ENCODE peak calls at places on chromosomes 4 and X, in seven cellular contexts. R is HS-27A, Q is neural progenitor cell, N is EH, K is fibroblast of mammary gland, Z is K562, M is body of pancreas. W is an unnamed sample.

GRCh38 chrX:39398973-39399268 is 597.7 kb downstream of the MID1IP1 start:
- DNase-seq in R (no peak), Q (no peak), N (no peak), K (no peak), Z (no peak), M (peak), W (no peak)

GRCh38 chrX:136629084-136629750 is 18.7 kb upstream of the CD40LG start:
- DNase-seq in R (no peak), Q (no peak), N (no peak), K (no peak), Z (no peak), M (no peak), W (no peak)

GRCh38 chr4:121129606-121130346 is 34.3 kb downstream of the TNIP3 start:
- DNase-seq in R (no peak), Q (no peak), N (no peak), K (no peak), Z (no peak), M (no peak), W (no peak)

GRCh38 chr4:75158451-75158850 is 225.5 kb downstream of the PARM1 start:
- DNase-seq in R (no peak), Q (no peak), N (no peak), K (no peak), Z (no peak), M (no peak), W (no peak)

GRCh38 chrX:18353931-18354368 is 538 bp downstream of the SCML2 start:
- DNase-seq in R (no peak), Q (peak), N (no peak), K (no peak), Z (peak), M (peak), W (no peak)

GRCh38 chr4:102328045-102328444 is 17.2 kb downstream of the SLC39A8 start:
- DNase-seq in R (no peak), Q (no peak), N (no peak), K (peak), Z (no peak), M (no peak), W (no peak)

GRCh38 chr4:171880136-171880535 is 66.9 kb downstream of the GALNTL6 start:
- DNase-seq in R (peak), Q (peak), N (peak), K (peak), Z (no peak), M (no peak), W (peak)

GRCh38 chr4:7747062-7747385 is 192.6 kb downstream of the AFAP1 start:
- DNase-seq in R (no peak), Q (no peak), N (no peak), K (no peak), Z (no peak), M (no peak), W (no peak)

GRCh38 chrX:153889123-153889522 is 3.1 kb upstream of the L1CAM start:
- DNase-seq in R (no peak), Q (no peak), N (no peak), K (no peak), Z (no peak), M (no peak), W (no peak)

GRCh38 chrX:81280148-81280547 is 78.2 kb downstream of the SH3BGRL start:
- DNase-seq in R (no peak), Q (no peak), N (peak), K (peak), Z (no peak), M (no peak), W (no peak)

GRCh38 chrX:37754518-37754917 is 25.3 kb upstream of the CYBB start:
- DNase-seq in R (no peak), Q (no peak), N (no peak), K (no peak), Z (no peak), M (no peak), W (no peak)

GRCh38 chrX:151985955-151986354 is 11.5 kb upstream of the GABRE start:
- DNase-seq in R (no peak), Q (no peak), N (peak), K (peak), Z (peak), M (peak), W (peak)

GRCh38 chr4:175435437-175435836 is 376.6 kb downstream of the GPM6A start:
- DNase-seq in R (no peak), Q (peak), N (no peak), K (no peak), Z (no peak), M (no peak), W (no peak)

GRCh38 chrX:54358424-54359211 is 772 bp upstream of the WNK3 start:
- DNase-seq in R (peak), Q (peak), N (peak), K (peak), Z (no peak), M (peak), W (peak)

GRCh38 chrX:85922821-85923220 is 124.5 kb downstream of the CHM start:
- DNase-seq in R (no peak), Q (no peak), N (peak), K (peak), Z (no peak), M (no peak), W (peak)

GRCh38 chr4:126489826-126490463 is 1142.8 kb upstream of the INTU start:
- DNase-seq in R (no peak), Q (no peak), N (no peak), K (no peak), Z (no peak), M (no peak), W (no peak)

GRCh38 chr4:185936650-185937376 is 124.8 kb upstream of the SORBS2 start:
- DNase-seq in R (no peak), Q (no peak), N (no peak), K (no peak), Z (no peak), M (no peak), W (no peak)

GRCh38 chrX:16130707-16131106 is 7.3 kb downstream of the GRPR start:
- DNase-seq in R (no peak), Q (no peak), N (no peak), K (no peak), Z (no peak), M (peak), W (no peak)

GRCh38 chr4:77636902-77637301 is 31.3 kb downstream of the CXCL13 start:
- DNase-seq in R (no peak), Q (no peak), N (peak), K (peak), Z (peak), M (no peak), W (peak)

GRCh38 chr4:177367336-177367735 is 57.7 kb downstream of the NEIL3 start:
- DNase-seq in R (no peak), Q (peak), N (peak), K (peak), Z (peak), M (no peak), W (peak)

GRCh38 chr4:88575222-88575621 is 17.1 kb upstream of the HERC3 start:
- DNase-seq in R (no peak), Q (no peak), N (no peak), K (no peak), Z (no peak), M (no peak), W (no peak)

GRCh38 chrX:150525061-150525919 is 43.1 kb upstream of the MTM1 start:
- DNase-seq in R (no peak), Q (no peak), N (no peak), K (no peak), Z (no peak), M (peak), W (no peak)

GRCh38 chr4:114386637-114387233 is 211.9 kb upstream of the UGT8 start:
- DNase-seq in R (no peak), Q (peak), N (peak), K (peak), Z (peak), M (no peak), W (peak)

GRCh38 chrX:100895365-100896075 is 21.4 kb upstream of the NOX1 start:
- DNase-seq in R (no peak), Q (peak), N (peak), K (peak), Z (peak), M (peak), W (peak)

GRCh38 chr4:186149872-186150271 is 41.5 kb upstream of the CYP4V2 start:
- DNase-seq in R (no peak), Q (peak), N (no peak), K (peak), Z (peak), M (peak), W (no peak)

GRCh38 chrX:150517303-150517896 is 51.0 kb upstream of the MTM1 start:
- DNase-seq in R (no peak), Q (no peak), N (no peak), K (peak), Z (no peak), M (no peak), W (no peak)

GRCh38 chrX:71128915-71129765 is 10.7 kb downstream of the MED12 start:
- DNase-seq in R (no peak), Q (peak), N (peak), K (peak), Z (peak), M (peak), W (peak)

GRCh38 chr4:42398448-42399355 is 1.4 kb downstream of the SHISA3 start:
- DNase-seq in R (no peak), Q (peak), N (no peak), K (no peak), Z (no peak), M (peak), W (no peak)

GRCh38 chr4:186759990-186760389 is 36.3 kb upstream of the FAT1 start:
- DNase-seq in R (no peak), Q (no peak), N (no peak), K (no peak), Z (peak), M (no peak), W (no peak)

GRCh38 chrX:22520128-22520828 is 247.6 kb downstream of the CBLL2 start:
- DNase-seq in R (no peak), Q (no peak), N (no peak), K (no peak), Z (no peak), M (no peak), W (no peak)

GRCh38 chr4:46956451-46956850 is 36.9 kb downstream of the GABRA4 start:
- DNase-seq in R (no peak), Q (no peak), N (no peak), K (no peak), Z (no peak), M (no peak), W (no peak)

GRCh38 chr4:141329174-141329569 is 108.5 kb downstream of the ZNF330 start:
- DNase-seq in R (no peak), Q (no peak), N (peak), K (peak), Z (no peak), M (no peak), W (peak)

GRCh38 chrX:30950391-30950790 is 61.3 kb upstream of the TAB3 start:
- DNase-seq in R (no peak), Q (no peak), N (no peak), K (no peak), Z (no peak), M (no peak), W (no peak)

GRCh38 chr4:172983014-172983413 is 185.6 kb upstream of the GALNT7 start:
- DNase-seq in R (no peak), Q (no peak), N (peak), K (peak), Z (no peak), M (no peak), W (no peak)